ENCODE peak calls at places on chromosomes 12 and 14, in eight cellular contexts. T, J, I, G, Q, Z, O and B are unnamed samples.

GRCh38 chr12:42145552-42146215 is 1.0 kb upstream of the GXYLT1 start:
- DNase-seq in T (no peak), J (no peak), I (no peak), G (no peak), Q (no peak), Z (no peak), O (no peak), B (no peak)

GRCh38 chr12:2689879-2690278 is 104.9 kb upstream of the FKBP4 start:
- DNase-seq in T (no peak), J (no peak), I (no peak), G (no peak), Q (no peak), Z (no peak), O (no peak), B (no peak)

GRCh38 chr14:89842852-89843251 is 111.7 kb downstream of the EFCAB11 start:
- DNase-seq in T (no peak), J (no peak), I (no peak), G (no peak), Q (no peak), Z (no peak), O (no peak), B (no peak)

GRCh38 chr14:72726444-72726843 is 167.5 kb downstream of the DPF3 start:
- DNase-seq in T (no peak), J (peak), I (no peak), G (no peak), Q (no peak), Z (no peak), O (no peak), B (no peak)

GRCh38 chr12:30548203-30548602 is 147.5 kb downstream of the IPO8 start:
- DNase-seq in T (no peak), J (no peak), I (no peak), G (no peak), Q (no peak), Z (no peak), O (no peak), B (no peak)

GRCh38 chr12:1660304-1661187 is 30.3 kb upstream of the ADIPOR2 start:
- DNase-seq in T (peak), J (peak), I (no peak), G (peak), Q (peak), Z (no peak), O (no peak), B (peak)

GRCh38 chr12:110861729-110862128 is 14.9 kb downstream of the CCDC63 start:
- DNase-seq in T (no peak), J (no peak), I (no peak), G (no peak), Q (no peak), Z (no peak), O (no peak), B (no peak)

GRCh38 chr12:40921563-40922163 is 229.4 kb downstream of the CNTN1 start:
- DNase-seq in T (no peak), J (peak), I (peak), G (no peak), Q (no peak), Z (no peak), O (no peak), B (peak)

GRCh38 chr12:20487519-20487918 is 119.2 kb downstream of the PDE3A start:
- DNase-seq in T (no peak), J (no peak), I (no peak), G (no peak), Q (no peak), Z (no peak), O (no peak), B (no peak)

GRCh38 chr12:107670999-107671643 is 14.5 kb upstream of the PWP1 start:
- DNase-seq in T (no peak), J (peak), I (no peak), G (peak), Q (peak), Z (peak), O (no peak), B (peak)

GRCh38 chr12:124032265-124032886 is 59.4 kb downstream of the ZNF664 start:
- DNase-seq in T (no peak), J (peak), I (peak), G (peak), Q (no peak), Z (peak), O (no peak), B (peak)

GRCh38 chr14:101880016-101880297 is 84.4 kb upstream of the DYNC1H1 start:
- DNase-seq in T (no peak), J (no peak), I (no peak), G (no peak), Q (no peak), Z (no peak), O (no peak), B (no peak)

GRCh38 chr12:53190108-53190729 is 9.5 kb upstream of the CSAD start:
- DNase-seq in T (peak), J (peak), I (peak), G (peak), Q (peak), Z (peak), O (peak), B (peak)

GRCh38 chr12:58140395-58140794 is 199.0 kb downstream of the ATP23 start:
- DNase-seq in T (no peak), J (no peak), I (no peak), G (no peak), Q (no peak), Z (no peak), O (no peak), B (no peak)

GRCh38 chr14:32468955-32469354 is 139.9 kb downstream of the AKAP6 start:
- DNase-seq in T (no peak), J (peak), I (peak), G (no peak), Q (no peak), Z (no peak), O (no peak), B (peak)

GRCh38 chr12:95532851-95533250 is 18.4 kb downstream of the USP44 start:
- DNase-seq in T (no peak), J (peak), I (peak), G (no peak), Q (no peak), Z (no peak), O (no peak), B (peak)

GRCh38 chr12:20434993-20435392 is 66.7 kb downstream of the PDE3A start:
- DNase-seq in T (no peak), J (peak), I (no peak), G (no peak), Q (no peak), Z (no peak), O (no peak), B (peak)

GRCh38 chr12:79515526-79515935 is 175.2 kb downstream of the PAWR start:
- DNase-seq in T (no peak), J (peak), I (no peak), G (no peak), Q (no peak), Z (no peak), O (no peak), B (peak)

GRCh38 chr12:9669534-9669933 is at the start of gene CLEC2D:
- DNase-seq in T (no peak), J (no peak), I (no peak), G (no peak), Q (no peak), Z (no peak), O (peak), B (no peak)

GRCh38 chr12:85835810-85836715 is at the start of gene RASSF9:
- DNase-seq in T (no peak), J (peak), I (peak), G (peak), Q (peak), Z (no peak), O (no peak), B (peak)

GRCh38 chr12:47781479-47782371 is 8.7 kb downstream of the SLC48A1 start:
- DNase-seq in T (no peak), J (no peak), I (no peak), G (no peak), Q (peak), Z (no peak), O (no peak), B (no peak)

GRCh38 chr14:25178255-25178654 is 128.3 kb upstream of the STXBP6 start:
- DNase-seq in T (no peak), J (no peak), I (no peak), G (no peak), Q (no peak), Z (no peak), O (no peak), B (no peak)

GRCh38 chr12:94618995-94619695 is 31.2 kb downstream of the TMCC3 start:
- DNase-seq in T (no peak), J (peak), I (no peak), G (no peak), Q (no peak), Z (no peak), O (no peak), B (peak)

GRCh38 chr14:104708606-104709268 is 15.3 kb upstream of the ADSS1 start:
- DNase-seq in T (peak), J (peak), I (no peak), G (peak), Q (peak), Z (peak), O (peak), B (peak)

GRCh38 chr12:112961074-112961473 is 17.2 kb upstream of the OAS2 start:
- DNase-seq in T (no peak), J (no peak), I (no peak), G (no peak), Q (no peak), Z (no peak), O (no peak), B (no peak)

GRCh38 chr14:55127491-55127951 is 1.5 kb upstream of the LGALS3 start:
- DNase-seq in T (no peak), J (no peak), I (no peak), G (no peak), Q (no peak), Z (no peak), O (no peak), B (peak)

GRCh38 chr12:95231190-95231589 is 13.6 kb downstream of the VEZT start:
- DNase-seq in T (no peak), J (peak), I (no peak), G (no peak), Q (no peak), Z (no peak), O (no peak), B (peak)

GRCh38 chr12:20950248-20950647 is 139.7 kb downstream of the SLCO1B3 start:
- DNase-seq in T (no peak), J (peak), I (peak), G (no peak), Q (no peak), Z (no peak), O (no peak), B (peak)

GRCh38 chr12:69583203-69583602 is 2.1 kb upstream of the CCT2 start:
- DNase-seq in T (no peak), J (no peak), I (no peak), G (no peak), Q (no peak), Z (no peak), O (no peak), B (peak)
- TF ChIP-seq CTCF in T (no peak), J (peak), I (no peak), G (no peak), Q (no peak), Z (no peak), O (no peak), B (peak)

GRCh38 chr14:94357166-94357565 is 31.2 kb downstream of the SERPINA1 start:
- DNase-seq in T (no peak), J (no peak), I (no peak), G (no peak), Q (no peak), Z (no peak), O (no peak), B (no peak)

GRCh38 chr14:94360945-94361565 is 27.3 kb downstream of the SERPINA1 start:
- DNase-seq in T (no peak), J (no peak), I (no peak), G (peak), Q (no peak), Z (no peak), O (no peak), B (no peak)

GRCh38 chr14:94354638-94355185 is 31.6 kb upstream of the SERPINA6 start:
- DNase-seq in T (no peak), J (no peak), I (no peak), G (peak), Q (no peak), Z (no peak), O (no peak), B (no peak)

GRCh38 chr14:94356379-94357056 is 31.9 kb downstream of the SERPINA1 start:
- DNase-seq in T (no peak), J (no peak), I (no peak), G (peak), Q (no peak), Z (no peak), O (no peak), B (no peak)

GRCh38 chr14:94355191-94355794 is 32.2 kb upstream of the SERPINA6 start:
- DNase-seq in T (no peak), J (peak), I (no peak), G (peak), Q (no peak), Z (peak), O (no peak), B (peak)
- TF ChIP-seq CTCF in T (no peak), J (peak), I (peak), G (peak), Q (peak), Z (peak), O (no peak), B (peak)

DNA sequence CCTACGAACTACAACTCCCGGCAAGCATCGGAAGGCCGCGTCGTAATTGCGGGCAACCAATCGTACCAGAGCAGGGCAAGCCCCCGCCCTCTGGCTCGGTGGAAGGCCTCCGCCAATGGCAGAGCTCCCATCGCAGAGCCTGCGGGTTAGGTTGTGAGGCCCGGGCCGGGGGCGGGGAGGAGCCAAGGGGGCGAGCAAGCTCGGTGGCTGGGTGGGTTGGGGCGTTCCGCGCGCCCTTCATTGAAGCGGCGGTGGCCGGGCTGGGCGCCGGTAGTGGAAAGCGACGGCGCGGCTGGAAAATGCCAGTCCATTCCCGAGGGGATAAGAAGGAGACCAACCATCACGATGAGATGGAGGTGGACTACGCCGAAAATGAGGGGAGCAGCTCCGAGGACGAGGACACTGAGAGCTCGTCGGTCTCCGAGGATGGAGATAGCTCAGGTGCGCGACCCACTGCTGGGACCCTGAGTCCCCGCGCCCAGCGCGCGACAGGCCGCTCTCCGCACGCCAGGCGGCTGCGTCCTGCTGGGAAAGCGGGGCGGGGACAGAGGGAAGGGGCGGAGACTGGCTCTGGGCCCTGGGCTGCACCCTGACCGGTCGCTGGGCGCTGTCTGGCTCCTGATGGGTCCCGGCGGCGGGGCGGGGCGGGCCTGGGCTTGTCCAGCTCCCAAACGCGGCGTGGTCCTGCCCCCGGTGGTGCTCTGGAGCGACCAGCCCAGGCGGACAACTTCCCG is at the start of gene BRMS1L:
- DNase-seq in T (peak), J (peak), I (peak), G (peak), Q (peak), Z (peak), O (peak), B (peak)
- TF ChIP-seq CTCF in T (no peak), J (no peak), I (no peak), G (no peak), Q (no peak), Z (no peak), O (no peak), B (no peak)

DNA sequence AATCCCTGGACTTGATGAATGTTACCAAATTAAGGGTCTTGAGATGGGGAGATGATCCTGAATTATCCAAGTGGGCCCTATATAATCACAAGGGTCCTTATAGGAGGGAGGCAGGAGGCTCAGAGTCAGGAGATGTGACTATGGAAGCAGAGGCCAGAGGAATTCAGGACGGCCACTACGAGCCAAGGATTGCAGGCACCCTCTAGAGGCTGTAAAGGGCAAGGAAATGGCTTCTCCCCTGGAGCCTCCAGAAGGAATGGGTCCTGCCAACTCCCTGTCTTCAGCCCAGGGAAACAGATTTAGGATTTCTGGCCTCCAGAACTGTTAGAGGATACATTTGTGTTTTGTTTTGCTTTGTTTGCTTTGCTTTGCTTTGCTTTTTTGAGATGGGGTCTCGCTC is 8.8 kb downstream of the BDKRB1 start:
- DNase-seq in T (no peak), J (peak), I (no peak), G (no peak), Q (no peak), Z (no peak), O (no peak), B (peak)
- TF ChIP-seq CTCF in T (no peak), J (peak), I (peak), G (no peak), Q (no peak), Z (no peak), O (no peak), B (peak)